ENCODE peak calls at places on chromosomes 2 and 18, in seven cellular contexts. Z, Y, P, L, T, I and G are unnamed samples.

GRCh38 chr18:24060644-24061043 is 46.1 kb downstream of the TTC39C start:
- DNase-seq in I (no peak), T (no peak), Y (no peak), L (no peak), P (no peak), Z (no peak), G (no peak)

GRCh38 chr2:231780123-231780908 is 766 bp downstream of the PDE6D start:
- DNase-seq in P (peak), T (no peak), I (no peak), Y (no peak), Z (no peak), L (no peak), G (no peak)

GRCh38 chr18:5941869-5942268 is 46.5 kb upstream of the TMEM200C start:
- DNase-seq in Z (peak), P (no peak), T (no peak), Y (no peak), L (no peak), I (no peak), G (no peak)

GRCh38 chr2:74188018-74188601 is 9.4 kb upstream of the MOB1A start:
- DNase-seq in L (peak), P (peak), Y (no peak), T (no peak), Z (no peak), I (no peak), G (no peak)

GRCh38 chr18:27184115-27185024 is 738 bp downstream of the CHST9 start:
- DNase-seq in T (peak), Z (no peak), I (no peak), L (no peak), P (peak), Y (no peak), G (no peak)

GRCh38 chr2:107542314-107542740 is 284.4 kb upstream of the RGPD4 start:
- DNase-seq in Y (no peak), P (no peak), Z (peak), I (no peak), L (no peak), T (peak), G (no peak)

GRCh38 chr18:80191264-80191663 is 56.0 kb downstream of the PARD6G start:
- DNase-seq in P (no peak), Z (no peak), L (no peak), I (no peak), Y (no peak), T (no peak), G (no peak)

GRCh38 chr18:10439898-10440297 is 14.5 kb upstream of the APCDD1 start:
- DNase-seq in L (no peak), P (no peak), T (no peak), Y (no peak), Z (no peak), I (no peak), G (no peak)

GRCh38 chr2:186862869-186863709 is 14.1 kb upstream of the ZSWIM2 start:
- DNase-seq in P (peak), I (no peak), T (peak), Y (no peak), Z (peak), L (no peak), G (no peak)

GRCh38 chr2:1823187-1824169 is 79.2 kb upstream of the PXDN start:
- DNase-seq in L (no peak), Z (no peak), Y (no peak), I (no peak), P (no peak), T (peak), G (no peak)

GRCh38 chr2:101741775-101742520 is 44.4 kb downstream of the MAP4K4 start:
- DNase-seq in Z (peak), I (no peak), P (no peak), L (no peak), T (no peak), Y (no peak), G (no peak)

GRCh38 chr2:218476676-218477075 is 57.8 kb downstream of the VIL1 start:
- DNase-seq in P (no peak), Y (no peak), I (no peak), Z (no peak), T (no peak), L (peak), G (no peak)

GRCh38 chr18:48672671-48673340 is 134.0 kb downstream of the CTIF start:
- DNase-seq in P (no peak), Z (no peak), Y (no peak), T (peak), I (no peak), L (no peak), G (no peak)

GRCh38 chr2:140504596-140504995 is 1626.2 kb downstream of the LRP1B start:
- DNase-seq in Z (no peak), P (no peak), T (no peak), Y (no peak), I (no peak), L (no peak), G (no peak)

GRCh38 chr2:203510941-203511305 is 24.2 kb downstream of the RAPH1 start:
- DNase-seq in P (no peak), L (no peak), Y (no peak), I (no peak), Z (no peak), T (no peak), G (no peak)

GRCh38 chr2:49044680-49045079 is 109.6 kb downstream of the FSHR start:
- DNase-seq in T (peak), Y (no peak), Z (peak), P (peak), L (no peak), I (no peak), G (peak)

GRCh38 chr2:121309801-121310200 is 24.8 kb upstream of the TFCP2L1 start:
- DNase-seq in T (no peak), I (no peak), Z (no peak), L (no peak), Y (no peak), P (no peak), G (no peak)

GRCh38 chr2:27078267-27079194 is at the start of gene EMILIN1:
- DNase-seq in I (peak), Z (peak), T (no peak), Y (peak), L (peak), P (no peak), G (no peak)

GRCh38 chr2:191311627-191312026 is 66.4 kb downstream of the MYO1B start:
- DNase-seq in T (no peak), Y (peak), P (peak), I (no peak), L (no peak), Z (no peak), G (no peak)

GRCh38 chr2:221156335-221156734 is 415.8 kb downstream of the EPHA4 start:
- DNase-seq in I (no peak), P (no peak), Z (no peak), T (peak), Y (no peak), L (no peak), G (peak)

GRCh38 chr2:239944706-239945551 is 80.2 kb downstream of the NDUFA10 start:
- DNase-seq in L (no peak), Y (no peak), T (no peak), I (no peak), Z (peak), P (no peak), G (no peak)

GRCh38 chr2:46411245-46411641 is 68.1 kb upstream of the TMEM247 start:
- DNase-seq in Z (no peak), I (no peak), T (no peak), P (no peak), L (no peak), Y (no peak), G (no peak)

GRCh38 chr2:138219961-138220360 is 255.7 kb downstream of the HNMT start:
- DNase-seq in L (no peak), P (no peak), Z (no peak), I (no peak), Y (no peak), T (no peak), G (no peak)

GRCh38 chr2:44197806-44198205 is 29.1 kb downstream of the PPM1B start:
- DNase-seq in Y (no peak), T (no peak), Z (no peak), P (no peak), I (no peak), L (no peak), G (no peak)

GRCh38 chr2:221137385-221137784 is 434.7 kb downstream of the EPHA4 start:
- DNase-seq in L (no peak), T (no peak), Y (no peak), I (no peak), P (no peak), Z (no peak), G (no peak)

GRCh38 chr2:86022661-86023365 is 82.9 kb downstream of the POLR1A start:
- DNase-seq in P (no peak), Z (no peak), T (no peak), L (no peak), Y (no peak), I (no peak), G (no peak)

GRCh38 chr2:166516712-166517303 is 22.8 kb upstream of the SCN7A start:
- DNase-seq in L (peak), Y (no peak), Z (peak), T (peak), I (no peak), P (peak), G (no peak)

GRCh38 chr2:239536186-239536585 is 135.4 kb upstream of the HDAC4 start:
- DNase-seq in Y (no peak), T (no peak), I (no peak), L (no peak), P (no peak), Z (no peak), G (no peak)

GRCh38 chr2:64955467-64955866 is 33.7 kb upstream of the SLC1A4 start:
- DNase-seq in Y (no peak), L (no peak), P (no peak), T (no peak), I (no peak), Z (no peak), G (no peak)

GRCh38 chr2:230690439-230690838 is 22.2 kb upstream of the CAB39 start:
- DNase-seq in I (no peak), T (no peak), P (peak), Y (no peak), Z (no peak), L (no peak), G (no peak)